ENCODE peak calls at places on chromosomes 5 and 9, in seven cellular contexts. I is GM12892, L is K562, C is GM12878, R is H1, P is SK-N-SH, E is HepG2. Z is an unnamed sample.
A peak's percentile ranks its signal among the peaks of the same experiment; 100 is the strongest.

GRCh38 chr5:128631771-128632170 is 93.7 kb upstream of the FBN2 start:
- DNase-seq in C (no peak), R (no peak), P (no peak), E (no peak), L (no peak), I (no peak), Z (no peak)

GRCh38 chr5:79547982-79548381 is 34.0 kb upstream of the HOMER1 start:
- DNase-seq in R (no peak), I (no peak), C (no peak), E (no peak), P (no peak), L (no peak), Z (no peak)

GRCh38 chr9:109143881-109144562 is 23.0 kb downstream of the FRRS1L start:
- DNase-seq in R (no peak), L (peak; percentile 89), I (no peak), P (peak; percentile 35), C (peak; percentile 23), E (peak; percentile 29), Z (peak; percentile 40)

GRCh38 chr5:5522336-5522735 is 99.9 kb downstream of the ICE1 start:
- DNase-seq in C (no peak), P (no peak), E (no peak), R (no peak), L (no peak), I (no peak), Z (no peak)

GRCh38 chr9:21998026-21998425 is 3.4 kb downstream of the CDKN2B-AS1 start:
- DNase-seq in L (no peak), R (no peak), P (no peak), I (no peak), E (no peak), C (no peak), Z (no peak)

GRCh38 chr5:150469718-150470470 is 20.4 kb upstream of the RPS14 start:
- DNase-seq in P (no peak), E (no peak), C (no peak), R (no peak), I (no peak), L (no peak), Z (no peak)

GRCh38 chr9:130186051-130186450 is 13.8 kb downstream of the NCS1 start:
- DNase-seq in C (no peak), R (no peak), P (peak; percentile 53), I (no peak), E (no peak), L (no peak), Z (no peak)

GRCh38 chr9:34927061-34927460 is 31.0 kb upstream of the PHF24 start:
- DNase-seq in C (no peak), L (no peak), E (no peak), P (no peak), R (no peak), I (no peak), Z (no peak)

GRCh38 chr5:109411627-109412026 is 1.9 kb upstream of the PJA2 start:
- DNase-seq in R (no peak), I (no peak), L (peak; percentile 49), P (no peak), C (no peak), E (no peak), Z (no peak)

GRCh38 chr9:94782367-94783120 is 56.0 kb downstream of the AOPEP start:
- DNase-seq in E (no peak), I (no peak), R (no peak), P (no peak), L (no peak), C (no peak), Z (no peak)

GRCh38 chr9:94783928-94784327 is 57.4 kb downstream of the AOPEP start:
- DNase-seq in R (no peak), L (no peak), P (no peak), I (no peak), E (no peak), C (no peak), Z (no peak)

GRCh38 chr9:94785211-94786169 is 59.0 kb downstream of the AOPEP start:
- DNase-seq in E (peak; percentile 80), C (no peak), I (no peak), R (no peak), P (no peak), L (no peak), Z (no peak)

GRCh38 chr9:94780516-94780950 is 54.0 kb downstream of the AOPEP start:
- DNase-seq in I (no peak), P (peak; percentile 59), R (no peak), L (peak; percentile 52), E (no peak), C (no peak), Z (no peak)

GRCh38 chr9:94783121-94783664 is 56.7 kb downstream of the AOPEP start:
- DNase-seq in I (no peak), L (peak; percentile 70), R (peak; percentile 63), P (peak; percentile 68), E (peak; percentile 75), C (peak; percentile 27), Z (no peak)
- TF ChIP-seq POLR2AphosphoS5 in I (no peak), L (no peak), R (no peak), P (peak; percentile 20), E (no peak), C (no peak), Z (no peak)

GRCh38 chr9:86097510-86098224 is 1.7 kb downstream of the GOLM1 start:
- DNase-seq in I (no peak), P (peak; percentile 25), L (no peak), E (no peak), C (no peak), R (no peak), Z (no peak)

GRCh38 chr9:86096382-86096781 is 3.0 kb downstream of the GOLM1 start:
- DNase-seq in I (no peak), C (no peak), E (no peak), L (no peak), R (no peak), P (no peak), Z (no peak)

GRCh38 chr9:86102626-86103025 is 3.3 kb upstream of the GOLM1 start:
- DNase-seq in R (no peak), P (no peak), L (no peak), I (no peak), E (no peak), C (no peak), Z (no peak)

GRCh38 chr9:86098793-86099694 is at the start of gene GOLM1:
- DNase-seq in L (peak; percentile 25), R (peak; percentile 74), I (peak; percentile 49), C (no peak), P (peak; percentile 93), E (no peak), Z (peak; percentile 61)

GRCh38 chr9:86099695-86100364 is 472 bp upstream of the GOLM1 start:
- DNase-seq in I (no peak), P (peak; percentile 59), E (no peak), L (no peak), C (no peak), R (peak; percentile 74), Z (no peak)
- TF ChIP-seq TAF1 in I (no peak), P (no peak), E (no peak), L (no peak), C (no peak), R (no peak), Z (no peak)

GRCh38 chr9:2227468-2227867 is 212.3 kb downstream of the SMARCA2 start:
- DNase-seq in C (no peak), R (no peak), I (no peak), E (no peak), P (no peak), L (no peak), Z (no peak)
- TF ChIP-seq POLR2AphosphoS5 in C (no peak), R (no peak), I (no peak), E (no peak), P (no peak), L (no peak), Z (no peak)

DNA sequence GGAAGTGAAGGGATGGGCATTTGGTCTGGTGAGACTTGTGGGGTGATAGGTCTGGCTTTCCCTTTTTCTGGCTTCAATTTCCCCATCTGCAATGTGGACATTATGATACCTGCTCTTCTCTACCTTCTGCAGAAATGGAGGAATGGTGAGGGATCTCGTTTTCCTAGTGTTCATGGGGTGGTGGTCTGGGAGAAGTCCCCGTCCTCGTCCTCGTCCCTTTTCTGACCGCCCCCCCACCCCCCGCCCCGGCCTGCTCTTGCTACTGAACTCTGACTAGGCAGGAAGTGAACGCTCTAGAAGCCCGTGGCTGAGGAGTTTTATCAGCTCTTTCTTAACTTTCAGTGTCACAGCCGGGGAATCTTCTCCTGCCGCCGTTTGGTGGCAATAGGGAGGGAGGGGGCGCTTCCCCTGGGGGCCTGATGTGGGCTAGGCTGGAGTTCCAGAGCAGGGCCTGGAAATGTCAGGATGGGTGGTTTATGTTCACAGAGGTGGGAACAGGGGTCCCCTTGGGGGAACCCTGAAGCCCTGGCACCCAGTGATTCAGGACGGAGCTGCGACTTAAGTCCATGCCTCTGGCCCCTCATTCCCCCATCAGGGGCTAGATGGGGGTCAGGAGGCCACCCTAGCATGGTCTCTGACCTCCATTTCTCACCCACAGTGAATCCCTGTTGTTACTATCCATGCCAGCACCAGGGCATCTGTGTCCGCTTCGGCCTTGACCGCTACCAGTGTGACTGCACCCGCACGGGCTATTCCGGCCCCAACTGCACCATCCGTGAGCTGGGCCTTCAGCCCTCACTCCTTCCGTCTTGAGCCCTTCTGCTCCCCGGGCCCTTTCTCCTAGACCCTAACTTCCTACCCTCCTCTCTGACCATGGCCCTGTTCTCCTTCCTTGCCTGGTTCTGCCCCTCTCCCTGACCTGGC is 6.7 kb downstream of the PTGS1 start:
- DNase-seq in I (no peak), L (peak; percentile 83), R (no peak), P (no peak), C (no peak), E (no peak), Z (no peak)
- TF ChIP-seq TAF1 in I (no peak), L (no peak), R (no peak), P (no peak), C (no peak), E (no peak), Z (no peak)

Z was measured in GM12891.